ENCODE peak calls at places on chromosomes 6 and 20, in eight cellular contexts. V is HTR-8/SVneo; Y is left lung; A is breast epithelium; P is ELR; G is NCI-H2081; I is T follicular helper cell; O is activated effector memory CD4-positive, alpha-beta T cell treated with anti-CD3 and anti-CD28 coated beads, Interleukin-2, amount 50 U/mL, for 16 hours. N is an unnamed sample.

GRCh38 chr6:163708459-163708858 is 293.9 kb downstream of the QKI start:
- DNase-seq in V (no peak), Y (no peak), A (no peak), P (peak), G (no peak), I (no peak), O (no peak), N (no peak)

GRCh38 chr20:32480361-32481199 is 104.6 kb downstream of the NOL4L start:
- DNase-seq in V (no peak), Y (peak), A (no peak), P (no peak), G (no peak), I (no peak), O (no peak), N (no peak)

GRCh38 chr20:60629206-60629605 is 622.9 kb upstream of the CDH4 start:
- DNase-seq in V (no peak), Y (no peak), A (no peak), P (no peak), G (no peak), I (no peak), O (no peak), N (no peak)

GRCh38 chr6:89784838-89785237 is 34.8 kb downstream of the MDN1 start:
- DNase-seq in V (no peak), Y (no peak), A (no peak), P (no peak), G (no peak), I (no peak), O (no peak), N (no peak)

GRCh38 chr6:132359891-132360290 is 41.4 kb downstream of the MOXD1 start:
- DNase-seq in V (no peak), Y (no peak), A (no peak), P (no peak), G (no peak), I (no peak), O (no peak), N (no peak)

GRCh38 chr20:58096880-58097813 is 131.3 kb downstream of the ANKRD60 start:
- DNase-seq in V (no peak), Y (no peak), A (no peak), P (no peak), G (no peak), I (no peak), O (no peak), N (no peak)

GRCh38 chr6:21999012-21999528 is 297.8 kb downstream of the PRL start:
- DNase-seq in V (peak), Y (no peak), A (no peak), P (peak), G (no peak), I (no peak), O (no peak), N (no peak)

GRCh38 chr20:23782366-23782983 is 31.7 kb upstream of the CST1 start:
- DNase-seq in V (peak), Y (no peak), A (no peak), P (peak), G (no peak), I (no peak), O (no peak), N (no peak)

GRCh38 chr20:58077282-58077681 is 151.2 kb downstream of the ANKRD60 start:
- DNase-seq in V (no peak), Y (no peak), A (no peak), P (no peak), G (no peak), I (no peak), O (no peak), N (no peak)

GRCh38 chr6:41518118-41518517 is 28.1 kb upstream of the FOXP4 start:
- DNase-seq in V (no peak), Y (no peak), A (no peak), P (no peak), G (no peak), I (no peak), O (no peak), N (no peak)

GRCh38 chr6:143176090-143177021 is 115.7 kb downstream of the AIG1 start:
- DNase-seq in V (no peak), Y (peak), A (no peak), P (peak), G (no peak), I (no peak), O (no peak), N (no peak)

GRCh38 chr6:121055572-121056163 is 278.6 kb downstream of the TBC1D32 start:
- DNase-seq in V (peak), Y (no peak), A (no peak), P (peak), G (peak), I (no peak), O (no peak), N (no peak)

GRCh38 chr6:89488438-89488837 is 55.5 kb downstream of the ANKRD6 start:
- DNase-seq in V (no peak), Y (no peak), A (no peak), P (no peak), G (no peak), I (no peak), O (no peak), N (no peak)

GRCh38 chr20:56845546-56846081 is 216.5 kb downstream of the TFAP2C start:
- DNase-seq in V (no peak), Y (no peak), A (no peak), P (no peak), G (no peak), I (no peak), O (no peak), N (no peak)

GRCh38 chr6:16712250-16712930 is 48.9 kb downstream of the ATXN1 start:
- DNase-seq in V (no peak), Y (no peak), A (no peak), P (peak), G (no peak), I (no peak), O (peak), N (no peak)

GRCh38 chr20:57473246-57474042 is 51.5 kb downstream of the CTCFL start:
- DNase-seq in V (no peak), Y (peak), A (peak), P (no peak), G (no peak), I (no peak), O (peak), N (no peak)

GRCh38 chr6:31871068-31871659 is 7.6 kb downstream of the SLC44A4 start:
- DNase-seq in V (no peak), Y (no peak), A (no peak), P (peak), G (no peak), I (no peak), O (no peak), N (no peak)

GRCh38 chr6:28953039-28953872 is 29.5 kb upstream of the TRIM27 start:
- DNase-seq in V (no peak), Y (no peak), A (no peak), P (peak), G (peak), I (peak), O (peak), N (no peak)

GRCh38 chr6:151497935-151498726 is 4.3 kb downstream of the CCDC170 start:
- DNase-seq in V (no peak), Y (no peak), A (no peak), P (no peak), G (no peak), I (no peak), O (no peak), N (no peak)